ENCODE peak calls at places on chromosomes 1 and 21, in five cellular contexts. P is H9, U is neuronal stem cell, E is IMR-90, D is mesenchymal stem cell. J is an unnamed sample.

GRCh38 chr1:157001304-157001703 is 44.2 kb downstream of the ARHGEF11 start:
- DNase-seq in P (no peak), U (no peak), E (peak), D (peak), J (no peak)

GRCh38 chr1:205351984-205352713 is 4.6 kb downstream of the KLHDC8A start:
- DNase-seq in P (peak), U (no peak), E (peak), D (peak), J (no peak)

GRCh38 chr1:101259744-101260148 is 22.9 kb downstream of the S1PR1 start:
- DNase-seq in P (no peak), U (no peak), E (peak), D (peak), J (no peak)

GRCh38 chr1:199046618-199047017 is 407.8 kb downstream of the PTPRC start:
- DNase-seq in P (no peak), U (no peak), E (no peak), D (no peak), J (no peak)

GRCh38 chr1:180353930-180354329 is 123.9 kb downstream of the LHX4 start:
- DNase-seq in P (no peak), U (peak), E (no peak), D (no peak), J (no peak)

GRCh38 chr1:70767377-70767776 is 280.2 kb downstream of the PTGER3 start:
- DNase-seq in P (no peak), U (no peak), E (peak), D (no peak), J (no peak)

GRCh38 chr1:75630004-75630403 is 19.1 kb upstream of the SLC44A5 start:
- DNase-seq in P (peak), U (peak), E (no peak), D (no peak), J (no peak)

GRCh38 chr21:45828580-45829565 is 152.7 kb upstream of the COL6A1 start:
- DNase-seq in P (peak), U (no peak), E (no peak), D (no peak), J (no peak)

GRCh38 chr1:21937034-21937371 is at the start of gene HSPG2:
- DNase-seq in P (no peak), U (no peak), E (no peak), D (no peak), J (no peak)

GRCh38 chr1:21936366-21937031 is 611 bp downstream of the HSPG2 start:
- DNase-seq in P (no peak), U (no peak), E (no peak), D (peak), J (peak)

GRCh38 chr1:21938791-21939538 is 1.9 kb upstream of the HSPG2 start:
- DNase-seq in P (no peak), U (no peak), E (no peak), D (no peak), J (peak)

GRCh38 chr1:21935891-21936365 is 1.2 kb downstream of the HSPG2 start:
- DNase-seq in P (no peak), U (no peak), E (no peak), D (peak), J (peak)

GRCh38 chr1:21937372-21938121 is 437 bp upstream of the HSPG2 start:
- DNase-seq in P (peak), U (peak), E (peak), D (peak), J (peak)
- H3K18ac ChIP-seq in P (peak), U (peak), E (peak), D (peak), J (peak)

GRCh38 chr1:29197993-29198392 is 16.3 kb upstream of the SRSF4 start:
- DNase-seq in P (no peak), U (no peak), E (no peak), D (no peak), J (no peak)

GRCh38 chr1:29201595-29202051 is 19.9 kb upstream of the SRSF4 start:
- DNase-seq in P (no peak), U (no peak), E (no peak), D (no peak), J (no peak)

GRCh38 chr1:29202053-29202452 is 20.4 kb upstream of the SRSF4 start:
- DNase-seq in P (no peak), U (no peak), E (no peak), D (peak), J (no peak)

GRCh38 chr1:29200905-29201594 is 19.4 kb upstream of the SRSF4 start:
- DNase-seq in P (no peak), U (no peak), E (peak), D (peak), J (no peak)

GRCh38 chr1:29202584-29203340 is 21.1 kb upstream of the SRSF4 start:
- DNase-seq in P (peak), U (peak), E (peak), D (peak), J (peak)
- H3K4me2 ChIP-seq in P (no peak), U (no peak), E (peak), D (no peak), J (peak)

GRCh38 chr1:94832446-94832845 is 12.3 kb downstream of the SLC44A3 start:
- DNase-seq in P (no peak), U (no peak), E (peak), D (peak), J (no peak)
- H3K14ac ChIP-seq in P (no peak), U (no peak), E (no peak), D (no peak), J (no peak)

GRCh38 chr1:109876617-109877319 is 33.9 kb upstream of the CSF1 start:
- DNase-seq in P (peak), U (no peak), E (peak), D (peak), J (no peak)

GRCh38 chr1:109878531-109878930 is 32.1 kb upstream of the CSF1 start:
- DNase-seq in P (no peak), U (no peak), E (no peak), D (no peak), J (no peak)

GRCh38 chr1:109877776-109878175 is 32.9 kb upstream of the CSF1 start:
- DNase-seq in P (no peak), U (no peak), E (no peak), D (no peak), J (no peak)

GRCh38 chr1:109875874-109876273 is 34.8 kb upstream of the CSF1 start:
- DNase-seq in P (no peak), U (no peak), E (no peak), D (no peak), J (no peak)

GRCh38 chr1:109877320-109877771 is 33.3 kb upstream of the CSF1 start:
- DNase-seq in P (peak), U (peak), E (peak), D (peak), J (peak)
- H3K18ac ChIP-seq in P (peak), U (peak), E (peak), D (peak), J (peak)

DNA sequence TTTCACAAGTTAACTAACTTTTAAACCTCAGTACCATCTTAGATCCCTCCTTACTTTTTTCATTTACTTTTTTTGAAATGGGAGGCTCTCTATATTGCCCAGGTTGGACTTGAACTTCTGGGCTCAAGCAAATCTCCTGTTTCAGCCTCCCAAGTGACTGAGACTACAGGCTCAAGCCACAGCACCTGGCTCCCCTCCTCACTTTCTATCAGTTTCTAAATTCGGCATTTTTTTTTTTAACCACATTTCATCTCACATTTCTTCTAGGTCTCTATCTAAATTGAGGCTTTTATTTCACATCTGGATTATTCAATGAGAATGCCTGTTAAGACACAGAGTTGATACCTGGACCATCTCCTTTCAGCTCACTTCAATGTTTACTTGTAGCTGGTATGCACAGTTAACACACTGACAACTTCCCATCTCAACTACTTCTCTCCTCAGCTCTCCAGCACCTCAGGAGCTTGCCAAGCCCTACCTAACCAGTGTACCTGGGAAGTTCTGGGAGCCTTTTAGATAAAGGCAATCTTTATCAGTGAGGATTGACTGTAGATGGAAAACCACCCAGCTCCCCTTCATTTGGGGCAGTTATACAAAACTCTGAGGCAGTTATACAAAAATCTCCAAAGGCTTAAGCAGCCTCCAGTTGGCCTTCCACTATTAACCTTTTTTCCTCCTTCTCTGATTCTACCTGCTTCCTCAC is 3.4 kb downstream of the USP33 start:
- DNase-seq in P (no peak), U (no peak), E (no peak), D (no peak), J (no peak)
- H3K4me2 ChIP-seq in P (no peak), U (no peak), E (peak), D (no peak), J (no peak)

GRCh38 chr1:7043232-7043549 is 257.9 kb downstream of the CAMTA1 start:
- DNase-seq in P (no peak), U (no peak), E (no peak), D (no peak), J (no peak)

GRCh38 chr1:7045897-7046296 is 260.6 kb downstream of the CAMTA1 start:
- DNase-seq in P (peak), U (no peak), E (no peak), D (no peak), J (no peak)

GRCh38 chr1:7042322-7043231 is 257.3 kb downstream of the CAMTA1 start:
- DNase-seq in P (peak), U (peak), E (peak), D (peak), J (no peak)

GRCh38 chr1:7044471-7044805 is 259.2 kb downstream of the CAMTA1 start:
- DNase-seq in P (peak), U (no peak), E (no peak), D (no peak), J (no peak)

GRCh38 chr1:7043729-7044470 is 258.6 kb downstream of the CAMTA1 start:
- DNase-seq in P (peak), U (no peak), E (no peak), D (no peak), J (no peak)
- H3K14ac ChIP-seq in P (no peak), U (peak), E (no peak), D (no peak), J (no peak)

GRCh38 chr1:10686404-10687040 is 109.9 kb downstream of the CASZ1 start:
- DNase-seq in P (no peak), U (no peak), E (no peak), D (no peak), J (no peak)

GRCh38 chr1:10685851-10686403 is 110.5 kb downstream of the CASZ1 start:
- DNase-seq in P (no peak), U (no peak), E (peak), D (peak), J (no peak)

GRCh38 chr1:10688409-10688786 is 108.0 kb downstream of the CASZ1 start:
- DNase-seq in P (no peak), U (no peak), E (no peak), D (no peak), J (no peak)

GRCh38 chr1:10687142-10687715 is 109.2 kb downstream of the CASZ1 start:
- DNase-seq in P (no peak), U (no peak), E (no peak), D (no peak), J (no peak)

GRCh38 chr1:10687782-10688408 is 108.6 kb downstream of the CASZ1 start:
- DNase-seq in P (no peak), U (no peak), E (no peak), D (peak), J (no peak)
- H3K18ac ChIP-seq in P (no peak), U (no peak), E (no peak), D (peak), J (no peak)

GRCh38 chr1:234325878-234326492 is 47.3 kb upstream of the COA6 start:
- DNase-seq in P (no peak), U (no peak), E (no peak), D (no peak), J (no peak)
- H3K4me2 ChIP-seq in P (peak), U (no peak), E (peak), D (no peak), J (no peak)

J was measured in trophoblast cell.